ENCODE peak calls at places on chromosomes 12 and 14, in four cellular contexts. One of them, this sample, is unnamed.
A peak's percentile ranks its signal among the peaks of the same experiment; 100 is the strongest.

GRCh38 chr12:105933671-105934665 is 204.8 kb downstream of the NUAK1 start:
- DNase-seq in heart left ventricle: no peak
- DNase-seq in mesenchymal stem cell: peak; percentile 95
- DNase-seq in MM.1S: no peak
- DNase-seq in this sample: peak; percentile 95

GRCh38 chr14:75402867-75403413 is 24.9 kb upstream of the JDP2 start:
- DNase-seq in heart left ventricle: no peak
- DNase-seq in mesenchymal stem cell: no peak
- DNase-seq in MM.1S: no peak
- DNase-seq in this sample: no peak

GRCh38 chr12:78641837-78642423 is 222.6 kb upstream of the SYT1 start:
- DNase-seq in heart left ventricle: no peak
- DNase-seq in mesenchymal stem cell: no peak
- DNase-seq in MM.1S: no peak
- DNase-seq in this sample: no peak

GRCh38 chr14:51616724-51617409 is 34.8 kb upstream of the FRMD6 start:
- DNase-seq in heart left ventricle: no peak
- DNase-seq in mesenchymal stem cell: peak; percentile 83
- DNase-seq in MM.1S: no peak
- DNase-seq in this sample: peak; percentile 65

GRCh38 chr12:53236443-53237111 is 4.6 kb upstream of the RARG start:
- DNase-seq in heart left ventricle: no peak
- DNase-seq in mesenchymal stem cell: no peak
- DNase-seq in MM.1S: no peak
- DNase-seq in this sample: no peak

GRCh38 chr14:61101803-61102548 is 120.9 kb downstream of the SLC38A6 start:
- DNase-seq in heart left ventricle: no peak
- DNase-seq in mesenchymal stem cell: peak; percentile 82
- DNase-seq in MM.1S: no peak
- DNase-seq in this sample: no peak

GRCh38 chr12:12456637-12457036 is 99.8 kb downstream of the BORCS5 start:
- DNase-seq in heart left ventricle: no peak
- DNase-seq in mesenchymal stem cell: no peak
- DNase-seq in MM.1S: no peak
- DNase-seq in this sample: no peak

GRCh38 chr14:53109028-53109687 is 44.0 kb downstream of the DDHD1 start:
- DNase-seq in heart left ventricle: no peak
- DNase-seq in mesenchymal stem cell: peak; percentile 38
- DNase-seq in MM.1S: peak; percentile 75
- DNase-seq in this sample: peak; percentile 40

GRCh38 chr14:38808734-38809455 is 294.1 kb downstream of the SEC23A start:
- DNase-seq in heart left ventricle: no peak
- DNase-seq in mesenchymal stem cell: no peak
- DNase-seq in MM.1S: no peak
- DNase-seq in this sample: no peak

GRCh38 chr12:133010657-133011297 is 24.6 kb downstream of the ZNF26 start:
- DNase-seq in heart left ventricle: no peak
- DNase-seq in mesenchymal stem cell: peak; percentile 17
- DNase-seq in MM.1S: no peak
- DNase-seq in this sample: no peak
- H3K9me3 ChIP-seq in heart left ventricle: peaks cover 16% of the 10 kb centered on the region
- H3K9me3 ChIP-seq in mesenchymal stem cell: peaks cover 98% of the 10 kb centered on the region
- H3K9me3 ChIP-seq in MM.1S: no peaks in the 10 kb centered on the region
- H3K9me3 ChIP-seq in this sample: peaks cover 56% of the 10 kb centered on the region

GRCh38 chr12:34294671-34295365 is 272.5 kb downstream of the ALG10 start:
- DNase-seq in heart left ventricle: peak; percentile 6
- DNase-seq in mesenchymal stem cell: no peak
- DNase-seq in MM.1S: no peak
- DNase-seq in this sample: no peak
- H3K9me3 ChIP-seq in heart left ventricle: no peaks in the 10 kb centered on the region
- H3K9me3 ChIP-seq in mesenchymal stem cell: peaks cover 3% of the 10 kb centered on the region
- H3K9me3 ChIP-seq in MM.1S: no peaks in the 10 kb centered on the region
- H3K9me3 ChIP-seq in this sample: no peaks in the 10 kb centered on the region

GRCh38 chr14:39897657-39898056 is 465.4 kb upstream of the FBXO33 start:
- DNase-seq in heart left ventricle: no peak
- DNase-seq in mesenchymal stem cell: no peak
- DNase-seq in MM.1S: no peak
- DNase-seq in this sample: no peak
- H3K9me3 ChIP-seq in heart left ventricle: no peaks in the 10 kb centered on the region
- H3K9me3 ChIP-seq in mesenchymal stem cell: peaks cover 10% of the 10 kb centered on the region
- H3K9me3 ChIP-seq in MM.1S: no peaks in the 10 kb centered on the region
- H3K9me3 ChIP-seq in this sample: no peaks in the 10 kb centered on the region

DNA sequence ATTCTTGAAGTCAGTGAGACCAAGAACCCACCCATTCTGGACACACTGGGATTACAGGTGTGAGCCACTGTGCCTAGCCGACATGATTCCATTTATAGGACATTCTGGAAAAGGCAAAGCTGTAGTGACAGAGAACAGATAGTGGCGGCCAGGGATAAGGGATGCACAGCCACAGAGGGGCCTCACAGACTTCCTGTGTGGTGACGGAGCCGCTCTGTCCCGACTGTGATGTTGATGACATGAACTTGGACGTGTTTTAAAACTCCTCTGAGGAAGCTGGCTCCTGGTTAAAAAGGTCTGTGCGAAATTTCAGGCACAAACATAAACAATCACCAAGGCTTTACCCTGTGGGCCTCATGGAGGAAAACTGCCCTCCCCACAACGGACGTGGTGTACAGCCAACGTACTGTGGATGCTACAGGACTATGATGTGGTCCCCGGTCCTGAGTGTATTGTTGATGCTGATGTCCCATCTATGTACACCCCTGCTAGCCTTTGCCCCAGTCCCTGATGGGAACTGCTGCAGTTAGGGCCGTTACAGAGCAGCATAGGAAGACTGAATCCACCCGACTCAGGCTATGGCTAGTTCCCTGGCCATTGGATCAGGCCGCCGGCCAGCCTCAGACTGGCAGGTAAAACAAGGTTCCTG is 15.9 kb downstream of the ZNF605 start:
- DNase-seq in heart left ventricle: no peak
- DNase-seq in mesenchymal stem cell: no peak
- DNase-seq in MM.1S: no peak
- DNase-seq in this sample: no peak
- H3K9me3 ChIP-seq in heart left ventricle: no peaks in the 10 kb centered on the region
- H3K9me3 ChIP-seq in mesenchymal stem cell: peaks cover 78% of the 10 kb centered on the region
- H3K9me3 ChIP-seq in MM.1S: no peaks in the 10 kb centered on the region
- H3K9me3 ChIP-seq in this sample: peaks cover 16% of the 10 kb centered on the region

DNA sequence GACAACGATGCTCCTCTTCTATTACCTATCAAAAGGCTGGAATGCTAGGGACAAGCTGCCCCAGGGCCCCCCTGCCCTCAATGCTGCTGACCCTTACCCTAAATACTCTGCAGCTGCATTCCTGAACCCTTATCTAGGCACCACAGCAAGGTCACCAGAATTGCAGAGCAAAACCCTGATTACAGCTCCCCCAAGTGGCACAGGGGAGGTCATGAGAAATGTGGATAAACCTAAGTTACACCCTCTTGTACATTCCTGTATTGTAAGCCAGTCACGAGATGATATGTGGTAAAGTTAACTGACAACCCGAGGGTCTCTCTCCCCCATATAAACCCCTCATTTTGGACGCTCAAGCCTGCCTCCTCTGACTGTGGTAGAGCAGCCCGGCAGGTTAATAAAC is 411.8 kb upstream of the STXBP6 start:
- DNase-seq in heart left ventricle: peak; percentile 14
- DNase-seq in mesenchymal stem cell: no peak
- DNase-seq in MM.1S: no peak
- DNase-seq in this sample: no peak
- H3K9me3 ChIP-seq in heart left ventricle: no peaks in the 10 kb centered on the region
- H3K9me3 ChIP-seq in mesenchymal stem cell: no peaks in the 10 kb centered on the region
- H3K9me3 ChIP-seq in MM.1S: no peaks in the 10 kb centered on the region
- H3K9me3 ChIP-seq in this sample: no peaks in the 10 kb centered on the region

DNA sequence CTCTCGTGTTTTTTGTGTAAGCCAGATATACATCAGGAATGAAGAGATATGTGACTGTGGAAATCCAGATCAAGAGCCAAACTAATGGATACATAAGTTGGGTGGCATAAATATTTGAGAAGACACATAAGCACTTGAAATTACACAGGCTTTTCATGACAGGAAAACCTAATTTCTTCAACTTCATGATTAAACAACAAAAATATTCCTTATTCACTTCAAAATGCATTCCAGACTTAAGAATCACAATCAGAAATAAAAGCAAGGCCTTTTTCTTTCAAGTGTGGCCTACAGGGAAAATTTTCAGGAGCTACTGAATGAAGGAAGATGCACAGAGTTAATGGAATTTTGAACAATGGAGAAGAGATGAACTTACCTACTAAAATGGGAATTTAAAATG is 515.6 kb downstream of the FOXG1 start:
- DNase-seq in heart left ventricle: no peak
- DNase-seq in mesenchymal stem cell: no peak
- DNase-seq in MM.1S: no peak
- DNase-seq in this sample: no peak
- H3K9me3 ChIP-seq in heart left ventricle: no peaks in the 10 kb centered on the region
- H3K9me3 ChIP-seq in mesenchymal stem cell: no peaks in the 10 kb centered on the region
- H3K9me3 ChIP-seq in MM.1S: no peaks in the 10 kb centered on the region
- H3K9me3 ChIP-seq in this sample: no peaks in the 10 kb centered on the region

This sample was measured in MG63.